ENCODE peak calls at places on chromosomes 2 and 18, in five cellular contexts. Y, S, W, H and N are unnamed samples.

GRCh38 chr2:33186937-33187336 is 240.2 kb downstream of the LTBP1 start:
- DNase-seq in Y (no peak), S (no peak), W (no peak), H (no peak), N (no peak)

GRCh38 chr2:199771948-199772692 is 78.9 kb downstream of the FTCDNL1 start:
- DNase-seq in Y (no peak), S (no peak), W (no peak), H (no peak), N (no peak)

GRCh38 chr18:46073474-46074331 is 1.6 kb upstream of the PSTPIP2 start:
- DNase-seq in Y (peak), S (peak), W (peak), H (peak), N (peak)

GRCh38 chr2:149065236-149065635 is 26.7 kb downstream of the LYPD6B start:
- DNase-seq in Y (no peak), S (no peak), W (no peak), H (no peak), N (no peak)

GRCh38 chr2:21561965-21562364 is 438.2 kb downstream of the TDRD15 start:
- DNase-seq in Y (no peak), S (no peak), W (no peak), H (no peak), N (no peak)

GRCh38 chr18:28581503-28582169 is 404.7 kb upstream of the CDH2 start:
- DNase-seq in Y (no peak), S (no peak), W (peak), H (no peak), N (no peak)

GRCh38 chr2:237968048-237968862 is 1.4 kb downstream of the UBE2F start:
- DNase-seq in Y (no peak), S (peak), W (no peak), H (peak), N (peak)

GRCh38 chr2:159053186-159054031 is 85.0 kb downstream of the TANC1 start:
- DNase-seq in Y (no peak), S (no peak), W (peak), H (no peak), N (no peak)

GRCh38 chr18:25446972-25447371 is 95.0 kb upstream of the ZNF521 start:
- DNase-seq in Y (no peak), S (peak), W (no peak), H (no peak), N (no peak)

GRCh38 chr2:141055526-141055925 is 1075.3 kb downstream of the LRP1B start:
- DNase-seq in Y (no peak), S (no peak), W (no peak), H (no peak), N (peak)

GRCh38 chr2:174522553-174522952 is 35.7 kb upstream of the GPR155 start:
- DNase-seq in Y (no peak), S (peak), W (no peak), H (no peak), N (no peak)

GRCh38 chr2:2749206-2749598 is 418.1 kb upstream of the MYT1L start:
- DNase-seq in Y (peak), S (no peak), W (no peak), H (peak), N (no peak)

GRCh38 chr2:54279385-54279784 is 23.4 kb upstream of the TSPYL6 start:
- DNase-seq in Y (no peak), S (no peak), W (no peak), H (no peak), N (no peak)

GRCh38 chr2:60554649-60555065 is 1.2 kb upstream of the BCL11A start:
- DNase-seq in Y (no peak), S (no peak), W (peak), H (peak), N (no peak)

GRCh38 chr18:9103488-9103887 is 989 bp downstream of the NDUFV2 start:
- DNase-seq in Y (no peak), S (peak), W (no peak), H (no peak), N (no peak)
- TF ChIP-seq CTCF in Y (no peak), S (peak), W (no peak), H (no peak), N (peak)

DNA sequence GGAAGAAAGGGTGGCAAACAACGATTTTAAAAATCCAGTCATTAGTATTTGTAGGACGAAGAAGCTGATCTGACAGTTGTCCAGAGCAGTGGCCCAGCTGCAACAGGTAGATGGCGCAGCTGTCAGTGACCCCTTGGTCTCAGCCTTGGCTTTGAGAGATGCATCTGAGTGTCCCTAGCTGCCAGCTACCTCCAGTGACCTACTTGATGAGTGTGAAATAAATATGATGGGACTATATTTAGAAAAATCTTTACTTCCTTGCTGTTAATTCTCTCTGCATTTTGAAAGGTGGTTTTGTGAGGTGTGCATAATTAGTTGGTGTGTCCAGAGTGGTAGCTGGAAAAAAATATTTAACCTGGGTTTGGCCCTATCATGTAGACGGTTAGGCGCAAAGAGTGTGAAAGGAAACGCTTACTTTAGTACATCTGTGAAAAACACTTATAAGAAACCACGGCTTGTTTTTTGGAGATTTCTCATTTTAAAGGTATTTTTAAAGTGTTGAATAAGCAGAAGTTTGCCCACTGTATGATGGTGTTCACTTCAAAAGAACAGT is 962 bp downstream of the INPP1 start:
- DNase-seq in Y (no peak), S (peak), W (no peak), H (no peak), N (no peak)
- TF ChIP-seq CTCF in Y (no peak), S (peak), W (peak), H (no peak), N (peak)

DNA sequence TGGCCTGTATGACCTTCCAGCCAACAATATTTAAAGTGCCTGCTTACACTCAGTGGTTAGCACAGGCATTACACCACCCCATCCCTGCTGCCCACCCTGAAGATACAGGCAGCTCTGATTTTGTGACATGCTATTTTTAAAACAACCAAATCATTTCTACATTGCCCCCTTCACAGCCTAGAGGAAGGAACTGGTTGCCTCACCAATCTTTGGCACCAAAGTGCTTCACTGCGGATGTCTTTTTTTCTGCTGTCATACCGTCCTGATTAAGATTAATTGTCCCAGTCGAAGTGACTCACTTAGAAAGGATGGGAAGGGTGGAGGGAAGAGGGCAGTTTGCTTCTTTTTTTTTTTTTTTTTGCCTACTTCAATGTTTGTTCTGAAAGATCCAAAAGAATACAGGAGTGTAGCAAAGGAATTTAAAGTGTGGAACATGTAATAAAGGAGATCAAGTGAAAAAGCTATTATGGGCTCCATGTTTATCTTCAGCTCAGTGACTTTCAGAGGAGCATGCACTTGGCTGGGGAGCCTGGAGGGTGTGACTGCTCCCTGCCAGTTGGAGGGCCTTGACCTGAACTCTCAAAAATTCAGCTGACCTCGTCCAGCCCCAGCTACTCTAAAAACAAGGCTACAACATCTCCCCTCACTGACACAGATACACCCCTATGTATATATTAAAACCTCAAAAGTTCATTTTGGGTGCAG is 501.1 kb upstream of the TNP1 start:
- DNase-seq in Y (peak), S (no peak), W (peak), H (no peak), N (peak)
- TF ChIP-seq CTCF in Y (no peak), S (no peak), W (no peak), H (peak), N (no peak)

GRCh38 chr2:98935111-98935770 is 784 bp downstream of the CRACDL start:
- DNase-seq in Y (no peak), S (no peak), W (no peak), H (no peak), N (no peak)

GRCh38 chr2:98936917-98937351 is 909 bp upstream of the CRACDL start:
- DNase-seq in Y (no peak), S (no peak), W (no peak), H (no peak), N (no peak)

GRCh38 chr2:98937906-98938305 is 1.9 kb upstream of the CRACDL start:
- DNase-seq in Y (no peak), S (no peak), W (no peak), H (no peak), N (no peak)

GRCh38 chr2:98935777-98936132 is 270 bp downstream of the CRACDL start:
- DNase-seq in Y (no peak), S (no peak), W (no peak), H (no peak), N (no peak)

GRCh38 chr2:98936133-98936916 is at the start of gene CRACDL:
- DNase-seq in Y (no peak), S (no peak), W (no peak), H (no peak), N (no peak)
- TF ChIP-seq CTCF in Y (no peak), S (no peak), W (no peak), H (no peak), N (peak)

GRCh38 chr2:12716250-12717190 is at the start of gene TRIB2:
- DNase-seq in Y (peak), S (peak), W (peak), H (peak), N (peak)
- TF ChIP-seq CTCF in Y (peak), S (peak), W (no peak), H (no peak), N (peak)

DNA sequence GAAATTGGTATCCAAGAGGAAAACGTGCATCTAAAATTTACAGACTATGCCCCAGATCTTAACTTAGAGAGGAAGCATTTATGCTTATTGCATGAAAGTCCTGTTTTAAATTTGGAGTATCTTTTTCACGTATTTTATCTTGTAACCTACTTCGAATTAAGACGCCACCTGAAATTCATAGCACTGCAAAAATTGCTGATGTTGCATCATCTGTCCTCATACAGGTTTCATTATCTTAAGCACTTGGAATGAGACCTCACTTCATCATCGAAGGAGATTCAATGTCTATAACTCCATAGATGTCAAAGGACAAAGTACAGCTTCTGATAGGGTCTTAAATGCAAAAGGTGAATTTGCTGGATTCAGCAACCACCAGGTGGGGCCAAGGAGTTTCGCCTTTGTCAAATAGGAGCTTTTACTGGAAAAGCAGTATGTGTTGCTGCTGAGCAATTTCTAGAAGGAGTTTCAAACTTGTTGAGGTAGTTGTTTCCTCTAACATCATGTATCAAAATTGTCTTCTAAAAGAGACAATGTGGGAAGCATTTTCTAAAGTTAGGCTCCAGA is 106.4 kb upstream of the CCDC85A start:
- DNase-seq in Y (no peak), S (peak), W (peak), H (no peak), N (no peak)
- TF ChIP-seq CTCF in Y (no peak), S (peak), W (peak), H (no peak), N (peak)

GRCh38 chr2:188201639-188202038 is 90.0 kb upstream of the GULP1 start:
- DNase-seq in Y (no peak), S (no peak), W (no peak), H (no peak), N (no peak)
- TF ChIP-seq CTCF in Y (no peak), S (no peak), W (no peak), H (no peak), N (no peak)

DNA sequence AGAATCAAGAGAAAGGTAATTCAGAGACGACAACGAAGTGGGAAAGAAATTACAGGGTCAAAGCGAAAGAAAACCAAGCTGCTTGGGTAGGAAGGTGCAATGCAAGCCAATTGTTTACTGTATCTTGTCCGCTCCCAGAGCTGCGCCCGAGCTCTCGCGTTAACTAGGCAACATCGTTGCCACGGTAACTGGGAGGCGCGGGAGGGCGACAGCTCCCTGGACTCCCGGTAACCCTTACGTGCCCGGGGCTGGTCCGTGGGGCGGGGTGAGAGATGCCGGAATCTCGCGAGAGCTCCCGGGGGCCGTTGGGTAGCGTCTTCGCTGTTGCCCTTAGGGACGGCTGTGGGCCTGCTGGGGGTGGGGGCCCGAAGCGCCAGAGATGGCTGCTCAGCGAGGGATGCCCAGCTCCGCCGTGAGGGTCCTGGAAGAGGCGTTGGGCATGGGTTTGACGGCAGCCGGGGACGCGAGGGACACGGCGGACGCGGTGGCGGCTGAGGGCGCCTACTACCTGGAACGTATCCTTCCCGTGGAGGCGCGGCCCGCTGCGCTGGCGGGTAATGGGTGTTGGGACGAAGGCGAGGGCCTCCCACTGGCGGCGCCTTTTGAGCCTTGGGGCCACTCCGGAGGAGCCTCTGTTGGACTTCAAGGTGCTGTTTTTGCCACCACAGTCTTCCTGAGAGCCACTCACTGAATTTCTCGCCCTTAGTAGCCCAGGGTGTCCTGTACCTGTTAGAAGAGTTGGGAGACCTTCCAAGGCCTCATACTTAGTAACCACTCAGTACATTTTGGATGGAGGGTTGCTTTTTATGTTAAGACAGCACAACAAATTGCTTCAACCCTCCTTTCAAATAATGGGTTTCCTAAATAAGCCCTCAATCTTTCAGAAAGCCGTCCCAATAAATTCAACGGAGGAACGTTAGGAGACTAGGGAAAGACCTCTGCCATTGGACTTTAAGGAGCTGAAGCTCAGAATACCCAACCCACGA is at the start of gene SPAG16:
- DNase-seq in Y (peak), S (peak), W (peak), H (peak), N (peak)
- TF ChIP-seq CTCF in Y (no peak), S (no peak), W (no peak), H (no peak), N (no peak)

DNA sequence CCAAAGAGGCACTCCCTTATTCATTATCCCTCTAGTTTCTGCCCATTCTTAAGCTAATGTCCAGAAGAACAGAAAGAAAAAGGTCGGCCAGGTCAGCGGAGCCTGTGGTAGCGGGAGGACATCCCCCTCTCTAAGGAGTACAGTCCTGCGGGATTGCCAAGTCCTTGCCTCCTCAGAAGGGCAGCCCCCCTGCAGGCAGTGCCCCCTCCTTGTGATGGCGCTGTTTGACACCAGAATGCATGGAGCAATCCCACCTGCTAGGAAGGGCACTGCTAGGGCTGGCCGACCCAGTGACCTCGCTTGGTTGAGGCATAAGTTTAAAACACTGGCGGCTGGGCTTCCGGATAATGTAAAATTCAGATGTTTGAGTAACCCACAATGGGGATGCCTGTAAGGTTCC is 33.9 kb downstream of the ST6GAL2 start:
- DNase-seq in Y (no peak), S (no peak), W (no peak), H (no peak), N (no peak)
- TF ChIP-seq CTCF in Y (no peak), S (no peak), W (no peak), H (no peak), N (no peak)

GRCh38 chr18:73841661-73842060 is 306.0 kb downstream of the FBXO15 start:
- DNase-seq in Y (no peak), S (no peak), W (no peak), H (no peak), N (no peak)
- TF ChIP-seq CTCF in Y (no peak), S (peak), W (no peak), H (no peak), N (peak)